ENCODE peak calls at places on chromosomes 1 and 21, in four cellular contexts. S, J, G and W are unnamed samples.

GRCh38 chr1:226060976-226061792 is 1.3 kb upstream of the H3-3A start:
- DNase-seq in J (no peak), G (no peak), S (no peak), W (no peak)

GRCh38 chr1:219140308-219140877 is 33.3 kb upstream of the LYPLAL1 start:
- DNase-seq in G (no peak), S (no peak), J (no peak), W (no peak)

GRCh38 chr1:151790940-151791651 is 796 bp upstream of the TDRKH start:
- DNase-seq in J (no peak), G (peak; percentile 71), S (peak; percentile 21), W (peak; percentile 11)

GRCh38 chr1:156070523-156070922 is 9.6 kb downstream of the RAB25 start:
- DNase-seq in S (no peak), J (no peak), G (no peak), W (no peak)

GRCh38 chr1:153951801-153952200 is 5.3 kb upstream of the DENND4B start:
- DNase-seq in G (no peak), J (no peak), S (no peak), W (no peak)

GRCh38 chr21:44702111-44702972 is 5.4 kb downstream of the KRTAP10-12 start:
- DNase-seq in S (no peak), J (no peak), G (no peak), W (no peak)

GRCh38 chr1:36650200-36651065 is 167.7 kb upstream of the CSF3R start:
- DNase-seq in G (peak; percentile 83), J (no peak), S (peak; percentile 89), W (peak; percentile 51)

GRCh38 chr1:105427543-105427942 is 1628.9 kb upstream of the PRMT6 start:
- DNase-seq in S (no peak), G (no peak), J (no peak), W (no peak)

GRCh38 chr1:173395762-173396161 is 81.4 kb upstream of the PRDX6 start:
- DNase-seq in G (no peak), J (no peak), S (no peak), W (no peak)

GRCh38 chr1:172272087-172272486 is 148.4 kb upstream of the C1orf105 start:
- DNase-seq in S (no peak), G (no peak), J (no peak), W (no peak)

GRCh38 chr1:172269084-172269483 is 151.4 kb upstream of the C1orf105 start:
- DNase-seq in J (no peak), G (no peak), S (no peak), W (peak; percentile 82)

GRCh38 chr1:172268237-172268636 is 152.2 kb upstream of the C1orf105 start:
- DNase-seq in J (no peak), G (no peak), S (no peak), W (no peak)

GRCh38 chr1:172270605-172271004 is 149.9 kb upstream of the C1orf105 start:
- DNase-seq in S (no peak), G (no peak), J (no peak), W (no peak)

GRCh38 chr1:172269644-172270043 is 150.8 kb upstream of the C1orf105 start:
- DNase-seq in J (no peak), G (no peak), S (no peak), W (peak; percentile 33)
- TF ChIP-seq CBFB in J (no peak), G (no peak), S (no peak), W (no peak)

GRCh38 chr1:182195733-182196132 is 134.2 kb upstream of the ZNF648 start:
- DNase-seq in G (no peak), S (no peak), J (no peak), W (no peak)

GRCh38 chr1:182192215-182192614 is 130.7 kb upstream of the ZNF648 start:
- DNase-seq in S (no peak), J (no peak), G (no peak), W (no peak)

GRCh38 chr1:182196897-182197546 is 135.5 kb upstream of the ZNF648 start:
- DNase-seq in S (no peak), G (no peak), J (no peak), W (no peak)

GRCh38 chr1:182191716-182192115 is 130.2 kb upstream of the ZNF648 start:
- DNase-seq in J (no peak), G (no peak), S (no peak), W (no peak)

GRCh38 chr1:182193908-182194550 is 132.5 kb upstream of the ZNF648 start:
- DNase-seq in G (no peak), S (no peak), J (no peak), W (no peak)
- TF ChIP-seq CBFB in G (no peak), S (no peak), J (no peak), W (no peak)

GRCh38 chr1:206809504-206810084 is 37.3 kb upstream of the IL10 start:
- DNase-seq in S (no peak), G (no peak), J (no peak), W (peak; percentile 10)
- TF ChIP-seq CBFB in S (no peak), G (no peak), J (no peak), W (no peak)

GRCh38 chr1:3029481-3029961 is 8.3 kb downstream of the ACTRT2 start:
- DNase-seq in J (no peak), S (no peak), G (no peak), W (no peak)
- TF ChIP-seq CBFB in J (no peak), S (no peak), G (no peak), W (no peak)

DNA sequence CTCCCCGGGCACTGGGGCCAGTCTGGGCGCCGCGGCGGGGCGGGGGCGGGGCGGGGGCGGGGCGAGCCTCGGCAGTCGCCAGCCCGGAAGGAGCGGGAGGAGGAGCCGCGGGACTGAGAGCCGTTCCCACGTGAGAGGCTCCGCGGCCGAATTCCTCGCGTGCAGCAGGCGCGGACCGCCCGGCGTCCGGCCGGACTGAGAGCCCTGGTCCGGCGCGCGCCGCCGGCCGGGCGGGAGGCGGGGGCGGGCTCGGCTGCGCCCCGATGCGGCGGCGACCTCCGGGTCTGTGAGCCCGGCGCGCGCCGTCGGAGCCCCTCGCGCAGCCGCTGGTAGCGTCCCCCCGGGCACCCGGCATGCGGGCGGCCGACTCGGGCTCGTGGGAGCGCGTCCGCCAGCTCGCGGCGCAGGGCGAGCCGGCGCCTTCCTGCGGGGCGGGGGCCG is 229.5 kb upstream of the TMEM51 start:
- DNase-seq in J (no peak), G (peak; percentile 98), S (peak; percentile 51), W (no peak)
- TF ChIP-seq CBFB in J (no peak), G (no peak), S (no peak), W (no peak)

DNA sequence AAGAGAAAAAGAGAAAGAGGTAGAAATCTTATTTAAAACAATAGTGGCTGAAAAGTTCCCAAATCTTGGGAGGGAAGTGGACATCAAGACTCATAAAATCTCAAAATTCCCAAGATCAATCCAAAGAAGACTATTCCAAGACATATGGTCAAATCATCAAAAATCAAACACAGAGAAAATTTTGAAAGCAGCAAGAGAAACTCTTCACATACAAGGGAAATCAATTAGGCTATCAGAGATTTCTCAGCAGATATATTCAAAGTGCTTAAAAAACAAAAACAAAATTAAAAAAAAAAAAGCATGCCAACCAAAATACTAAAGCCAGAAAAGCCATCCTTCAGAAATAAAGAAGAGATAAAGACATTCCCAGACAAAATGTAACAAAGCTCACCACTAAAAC is 52.6 kb upstream of the RALGPS2 start:
- DNase-seq in G (no peak), J (no peak), S (no peak), W (no peak)
- TF ChIP-seq CBFB in G (no peak), J (no peak), S (no peak), W (no peak)

DNA sequence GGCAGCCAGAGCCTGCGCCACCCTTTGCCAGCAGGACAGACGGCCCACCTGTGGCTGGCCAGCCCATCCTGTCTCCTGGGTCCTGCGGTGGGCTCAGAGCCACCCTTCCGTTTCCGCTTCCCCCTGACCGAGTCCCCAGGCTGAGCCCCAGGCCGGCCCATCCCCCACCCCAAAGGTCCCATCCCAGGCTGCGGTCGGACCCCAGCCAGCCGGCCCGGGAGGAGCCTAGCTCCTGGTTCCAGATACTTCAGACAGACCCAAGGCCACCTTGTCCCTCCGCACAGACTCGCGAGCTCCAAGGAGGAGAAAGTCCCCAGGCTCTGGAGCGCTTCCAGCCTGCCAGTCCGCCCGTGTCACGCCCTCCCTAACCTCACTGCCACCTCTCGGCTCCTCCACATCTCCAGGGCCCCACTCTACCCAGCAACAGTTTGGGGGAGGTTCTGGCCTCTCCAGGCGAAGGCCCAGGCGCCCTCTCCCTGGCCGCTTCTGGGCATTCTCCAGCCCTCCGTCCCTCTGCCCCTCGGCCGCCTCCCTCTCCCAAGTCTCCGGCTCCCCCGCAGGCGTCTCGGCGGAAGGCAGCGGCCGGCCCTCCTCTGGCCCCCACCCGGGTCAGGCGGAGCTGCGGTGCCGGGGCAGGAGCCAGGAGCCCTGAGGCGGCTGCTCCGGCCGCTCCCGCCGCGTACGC is 845 bp downstream of the LRRN2 start:
- DNase-seq in J (no peak), S (peak; percentile 50), G (peak; percentile 58), W (no peak)
- TF ChIP-seq CBFB in J (no peak), S (no peak), G (no peak), W (no peak)

GRCh38 chr1:51978099-51978498 is 12.4 kb downstream of the RAB3B start:
- DNase-seq in J (no peak), G (no peak), S (no peak), W (peak; percentile 15)

GRCh38 chr1:51968632-51969031 is 21.9 kb downstream of the RAB3B start:
- DNase-seq in S (no peak), G (no peak), J (no peak), W (peak; percentile 74)

GRCh38 chr1:51976831-51977602 is 13.5 kb downstream of the RAB3B start:
- DNase-seq in J (no peak), S (no peak), G (no peak), W (peak; percentile 72)

GRCh38 chr1:51969038-51969705 is 21.3 kb downstream of the RAB3B start:
- DNase-seq in J (no peak), G (no peak), S (no peak), W (peak; percentile 92)

DNA sequence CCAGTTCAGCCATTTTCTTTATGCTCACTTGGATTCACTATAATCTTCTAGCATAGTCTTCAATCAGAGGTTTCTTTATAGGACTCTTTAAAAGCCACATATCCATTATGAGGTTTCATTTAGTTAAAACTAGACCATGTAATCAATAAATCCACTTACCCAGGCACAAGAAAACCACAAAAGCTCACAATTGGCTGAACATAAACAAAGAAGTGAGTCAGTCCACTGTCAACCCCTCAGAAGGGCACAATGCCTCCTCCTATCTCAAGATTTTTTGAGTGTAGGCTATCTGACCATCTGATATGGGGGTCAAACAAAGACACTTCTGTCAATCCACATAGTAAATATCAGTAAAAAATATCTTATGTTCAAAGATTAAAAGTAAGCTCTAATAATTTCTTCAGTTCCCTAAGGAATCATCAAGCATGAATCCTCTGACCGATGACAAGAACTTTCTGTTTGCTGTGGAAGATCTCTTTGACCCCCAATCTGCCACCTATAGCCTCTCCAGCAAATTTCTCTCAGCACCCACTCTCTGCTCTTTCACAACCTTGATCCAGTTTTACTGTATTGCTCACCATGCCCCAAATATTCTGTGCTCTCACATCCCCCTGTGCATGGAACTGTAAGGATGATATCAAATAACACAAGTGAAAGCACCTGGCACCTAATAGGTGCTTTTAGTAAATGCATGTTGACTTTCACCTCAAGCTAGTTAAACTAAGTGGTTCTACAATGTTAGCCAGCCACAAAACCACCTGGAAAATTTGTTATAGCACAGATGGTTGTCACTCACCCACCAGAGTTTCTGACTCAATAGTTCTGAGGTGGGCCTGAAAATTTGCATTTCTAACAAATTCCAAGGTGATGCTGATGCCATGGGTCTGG is 16.7 kb downstream of the RAB3B start:
- DNase-seq in G (no peak), S (no peak), J (peak; percentile 30), W (no peak)
- TF ChIP-seq CBFB in G (no peak), S (no peak), J (no peak), W (no peak)

DNA sequence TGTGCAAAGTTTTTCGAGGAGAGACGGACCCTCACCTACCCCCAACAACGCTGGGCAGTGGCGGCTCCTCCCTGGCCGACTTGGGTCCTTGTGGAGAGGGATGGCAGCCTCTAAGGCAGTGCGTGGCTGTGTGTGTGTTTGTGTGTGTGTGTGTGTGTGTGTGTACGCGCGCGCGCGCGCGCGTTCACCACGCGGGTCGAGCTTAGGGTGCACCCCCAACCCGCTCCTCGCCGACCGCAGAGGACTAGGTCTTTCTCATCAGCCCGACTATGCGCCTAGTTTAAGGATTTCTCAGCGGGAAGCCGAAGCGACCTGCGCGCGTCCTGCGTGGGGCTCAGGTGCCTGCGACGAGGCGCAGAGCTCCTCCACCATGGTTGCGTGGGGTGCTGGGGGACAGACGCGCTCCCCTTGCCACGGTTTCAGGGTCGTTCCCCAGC is 940 bp downstream of the SOX13 start:
- DNase-seq in S (no peak), G (no peak), J (no peak), W (no peak)
- TF ChIP-seq CBFB in S (no peak), G (no peak), J (no peak), W (no peak)